ENCODE peak calls at places on chromosomes 1 and 21, in six cellular contexts. One of them, this sample, is unnamed.

GRCh38 chr21:39182484-39183271 is 573 bp downstream of the PSMG1 start:
- DNase-seq in fibroblast of pulmonary artery: peak
- DNase-seq in psoas muscle: no peak
- DNase-seq in lung: no peak
- DNase-seq in heart right ventricle: no peak
- DNase-seq in brain microvascular endothelial cell: peak
- DNase-seq in this sample: no peak

GRCh38 chr1:158203693-158204457 is 23.2 kb downstream of the CD1D start:
- DNase-seq in fibroblast of pulmonary artery: peak
- DNase-seq in brain microvascular endothelial cell: peak
- DNase-seq in heart right ventricle: no peak
- DNase-seq in lung: no peak
- DNase-seq in psoas muscle: no peak
- DNase-seq in this sample: no peak

GRCh38 chr1:35675773-35676172 is 34.4 kb upstream of the PSMB2 start:
- DNase-seq in brain microvascular endothelial cell: peak
- DNase-seq in heart right ventricle: no peak
- DNase-seq in fibroblast of pulmonary artery: no peak
- DNase-seq in psoas muscle: no peak
- DNase-seq in lung: no peak
- DNase-seq in this sample: no peak

GRCh38 chr1:44870096-44870495 is 27.0 kb upstream of the PTCH2 start:
- DNase-seq in heart right ventricle: no peak
- DNase-seq in psoas muscle: no peak
- DNase-seq in brain microvascular endothelial cell: no peak
- DNase-seq in lung: no peak
- DNase-seq in fibroblast of pulmonary artery: no peak
- DNase-seq in this sample: no peak

GRCh38 chr1:164785841-164786534 is 227.0 kb downstream of the PBX1 start:
- DNase-seq in brain microvascular endothelial cell: no peak
- DNase-seq in lung: no peak
- DNase-seq in psoas muscle: no peak
- DNase-seq in heart right ventricle: no peak
- DNase-seq in fibroblast of pulmonary artery: peak
- DNase-seq in this sample: no peak

GRCh38 chr1:18700530-18700929 is 69.9 kb downstream of the PAX7 start:
- DNase-seq in brain microvascular endothelial cell: no peak
- DNase-seq in lung: no peak
- DNase-seq in heart right ventricle: no peak
- DNase-seq in fibroblast of pulmonary artery: no peak
- DNase-seq in psoas muscle: no peak
- DNase-seq in this sample: no peak

GRCh38 chr1:218967836-218968235 is 205.8 kb upstream of the LYPLAL1 start:
- DNase-seq in brain microvascular endothelial cell: peak
- DNase-seq in heart right ventricle: no peak
- DNase-seq in fibroblast of pulmonary artery: peak
- DNase-seq in psoas muscle: no peak
- DNase-seq in lung: no peak
- DNase-seq in this sample: no peak

GRCh38 chr1:109149874-109150601 is 36.1 kb downstream of the ELAPOR1 start:
- DNase-seq in fibroblast of pulmonary artery: no peak
- DNase-seq in brain microvascular endothelial cell: no peak
- DNase-seq in heart right ventricle: no peak
- DNase-seq in psoas muscle: peak
- DNase-seq in lung: no peak
- DNase-seq in this sample: no peak

GRCh38 chr1:88683516-88683847 is 591 bp upstream of the PKN2 start:
- DNase-seq in fibroblast of pulmonary artery: no peak
- DNase-seq in psoas muscle: peak
- DNase-seq in heart right ventricle: peak
- DNase-seq in brain microvascular endothelial cell: peak
- DNase-seq in lung: peak
- DNase-seq in this sample: no peak

GRCh38 chr21:25607812-25608737 is 794 bp upstream of the MRPL39 start:
- DNase-seq in heart right ventricle: peak
- DNase-seq in psoas muscle: peak
- DNase-seq in brain microvascular endothelial cell: peak
- DNase-seq in lung: peak
- DNase-seq in fibroblast of pulmonary artery: peak
- DNase-seq in this sample: peak

GRCh38 chr1:18886003-18886335 is 16.4 kb downstream of the ALDH4A1 start:
- DNase-seq in brain microvascular endothelial cell: no peak
- DNase-seq in heart right ventricle: no peak
- DNase-seq in lung: no peak
- DNase-seq in fibroblast of pulmonary artery: peak
- DNase-seq in psoas muscle: no peak
- DNase-seq in this sample: no peak

GRCh38 chr1:243620096-243620495 is 229.9 kb downstream of the AKT3 start:
- DNase-seq in fibroblast of pulmonary artery: no peak
- DNase-seq in psoas muscle: no peak
- DNase-seq in lung: no peak
- DNase-seq in brain microvascular endothelial cell: no peak
- DNase-seq in heart right ventricle: no peak
- DNase-seq in this sample: no peak

GRCh38 chr1:150544204-150544603 is 5.0 kb upstream of the ADAMTSL4 start:
- DNase-seq in heart right ventricle: no peak
- DNase-seq in lung: no peak
- DNase-seq in psoas muscle: no peak
- DNase-seq in fibroblast of pulmonary artery: peak
- DNase-seq in brain microvascular endothelial cell: no peak
- DNase-seq in this sample: no peak

GRCh38 chr1:51491166-51491981 is 27.7 kb downstream of the EPS15 start:
- DNase-seq in lung: no peak
- DNase-seq in fibroblast of pulmonary artery: no peak
- DNase-seq in psoas muscle: no peak
- DNase-seq in brain microvascular endothelial cell: no peak
- DNase-seq in heart right ventricle: no peak
- DNase-seq in this sample: no peak

GRCh38 chr1:154955039-154955717 is 721 bp downstream of the PBXIP1 start:
- DNase-seq in heart right ventricle: no peak
- DNase-seq in brain microvascular endothelial cell: peak
- DNase-seq in fibroblast of pulmonary artery: peak
- DNase-seq in lung: no peak
- DNase-seq in psoas muscle: peak
- DNase-seq in this sample: no peak

GRCh38 chr1:154955718-154956513 is at the start of gene PBXIP1:
- DNase-seq in lung: peak
- DNase-seq in brain microvascular endothelial cell: peak
- DNase-seq in heart right ventricle: no peak
- DNase-seq in psoas muscle: peak
- DNase-seq in fibroblast of pulmonary artery: peak
- DNase-seq in this sample: peak

GRCh38 chr1:154954541-154954940 is 1.4 kb downstream of the PBXIP1 start:
- DNase-seq in heart right ventricle: no peak
- DNase-seq in fibroblast of pulmonary artery: no peak
- DNase-seq in psoas muscle: no peak
- DNase-seq in lung: no peak
- DNase-seq in brain microvascular endothelial cell: no peak
- DNase-seq in this sample: no peak

GRCh38 chr1:154957258-154957657 is 1.4 kb upstream of the PBXIP1 start:
- DNase-seq in lung: no peak
- DNase-seq in fibroblast of pulmonary artery: no peak
- DNase-seq in heart right ventricle: no peak
- DNase-seq in brain microvascular endothelial cell: no peak
- DNase-seq in psoas muscle: no peak
- DNase-seq in this sample: no peak

DNA sequence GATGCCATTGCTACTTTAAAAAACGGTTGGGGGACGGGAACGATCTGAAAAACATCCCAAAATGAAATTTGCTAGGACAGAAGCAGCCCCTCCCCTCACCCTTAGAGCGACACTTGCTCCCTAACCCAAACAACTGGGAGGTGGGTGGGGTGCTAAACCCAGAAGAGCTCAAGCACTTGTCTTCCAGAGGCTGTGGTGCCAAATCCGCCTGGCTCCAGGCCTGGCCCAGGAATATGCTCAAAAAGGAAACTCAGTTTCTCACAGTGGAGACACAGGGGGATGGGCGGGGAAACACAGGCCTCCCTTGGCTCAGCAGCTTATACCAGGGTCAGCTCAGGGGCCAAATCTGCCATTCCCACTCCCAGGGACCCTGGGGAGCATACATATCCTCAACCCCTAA is 658 bp upstream of the PBXIP1 start:
- DNase-seq in brain microvascular endothelial cell: no peak
- DNase-seq in lung: no peak
- DNase-seq in fibroblast of pulmonary artery: no peak
- DNase-seq in psoas muscle: peak
- DNase-seq in heart right ventricle: no peak
- DNase-seq in this sample: no peak
- H3K4me3 ChIP-seq in brain microvascular endothelial cell: peak
- H3K4me3 ChIP-seq in lung: peak
- H3K4me3 ChIP-seq in fibroblast of pulmonary artery: peak
- H3K4me3 ChIP-seq in psoas muscle: peak
- H3K4me3 ChIP-seq in heart right ventricle: peak
- H3K4me3 ChIP-seq in this sample: peak

DNA sequence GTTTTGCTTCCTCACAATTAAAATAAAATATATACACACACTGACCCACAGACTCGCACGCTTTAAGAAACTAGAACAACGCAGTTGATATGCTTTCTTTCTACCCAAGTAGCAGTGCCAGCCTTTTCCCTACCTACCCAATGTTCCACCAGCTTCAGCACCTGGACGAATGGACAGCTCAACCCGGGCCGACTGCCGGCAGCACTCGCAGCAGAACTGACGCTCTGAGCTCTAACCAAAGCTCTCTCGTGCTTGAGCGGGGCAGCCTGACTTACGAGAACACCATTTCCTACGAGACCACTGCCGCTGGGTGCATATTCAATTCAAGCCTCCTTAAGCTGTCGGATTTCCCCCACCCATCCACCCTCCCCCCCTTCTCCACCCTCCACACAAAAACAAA is 127.4 kb upstream of the DPYD start:
- DNase-seq in lung: peak
- DNase-seq in psoas muscle: peak
- DNase-seq in brain microvascular endothelial cell: peak
- DNase-seq in fibroblast of pulmonary artery: peak
- DNase-seq in heart right ventricle: peak
- DNase-seq in this sample: peak
- H3K4me3 ChIP-seq in lung: no peak
- H3K4me3 ChIP-seq in psoas muscle: no peak
- H3K4me3 ChIP-seq in brain microvascular endothelial cell: peak
- H3K4me3 ChIP-seq in fibroblast of pulmonary artery: peak
- H3K4me3 ChIP-seq in heart right ventricle: no peak
- H3K4me3 ChIP-seq in this sample: peak

DNA sequence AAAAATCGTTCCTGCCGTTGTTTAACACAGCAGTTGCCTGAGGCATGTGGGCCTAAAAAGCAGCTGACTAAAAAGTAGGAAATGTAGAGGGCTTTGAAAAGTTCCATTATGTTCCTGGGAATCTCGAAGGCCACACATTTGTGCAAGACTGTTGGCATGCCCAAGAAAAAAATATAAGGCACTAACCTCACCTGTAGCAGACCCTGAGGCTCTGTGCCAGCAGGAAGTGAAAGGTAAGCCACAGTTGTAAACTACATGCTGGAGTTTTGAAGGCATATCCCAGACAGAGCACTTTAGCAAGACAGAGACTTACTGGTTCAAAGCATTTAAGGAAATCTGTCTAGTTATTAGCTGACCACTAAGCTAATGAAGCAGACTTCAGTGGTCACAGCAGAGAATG is 52.7 kb downstream of the TRMT1L start:
- DNase-seq in brain microvascular endothelial cell: no peak
- DNase-seq in fibroblast of pulmonary artery: no peak
- DNase-seq in lung: no peak
- DNase-seq in psoas muscle: no peak
- DNase-seq in heart right ventricle: no peak
- DNase-seq in this sample: no peak
- H3K4me3 ChIP-seq in brain microvascular endothelial cell: no peak
- H3K4me3 ChIP-seq in fibroblast of pulmonary artery: no peak
- H3K4me3 ChIP-seq in lung: no peak
- H3K4me3 ChIP-seq in psoas muscle: no peak
- H3K4me3 ChIP-seq in heart right ventricle: no peak
- H3K4me3 ChIP-seq in this sample: no peak

GRCh38 chr1:153509036-153509435 is 26.8 kb downstream of the S100A6 start:
- DNase-seq in brain microvascular endothelial cell: no peak
- DNase-seq in psoas muscle: no peak
- DNase-seq in fibroblast of pulmonary artery: no peak
- DNase-seq in heart right ventricle: no peak
- DNase-seq in lung: no peak
- DNase-seq in this sample: no peak

GRCh38 chr1:153507926-153508583 is 27.7 kb downstream of the S100A6 start:
- DNase-seq in fibroblast of pulmonary artery: no peak
- DNase-seq in psoas muscle: no peak
- DNase-seq in lung: no peak
- DNase-seq in brain microvascular endothelial cell: no peak
- DNase-seq in heart right ventricle: no peak
- DNase-seq in this sample: no peak

GRCh38 chr1:153506831-153507413 is 28.9 kb downstream of the S100A6 start:
- DNase-seq in brain microvascular endothelial cell: peak
- DNase-seq in psoas muscle: peak
- DNase-seq in heart right ventricle: peak
- DNase-seq in lung: peak
- DNase-seq in fibroblast of pulmonary artery: peak
- DNase-seq in this sample: peak

GRCh38 chr1:153510984-153511410 is 24.8 kb downstream of the S100A6 start:
- DNase-seq in heart right ventricle: peak
- DNase-seq in psoas muscle: peak
- DNase-seq in fibroblast of pulmonary artery: peak
- DNase-seq in brain microvascular endothelial cell: peak
- DNase-seq in lung: peak
- DNase-seq in this sample: peak

DNA sequence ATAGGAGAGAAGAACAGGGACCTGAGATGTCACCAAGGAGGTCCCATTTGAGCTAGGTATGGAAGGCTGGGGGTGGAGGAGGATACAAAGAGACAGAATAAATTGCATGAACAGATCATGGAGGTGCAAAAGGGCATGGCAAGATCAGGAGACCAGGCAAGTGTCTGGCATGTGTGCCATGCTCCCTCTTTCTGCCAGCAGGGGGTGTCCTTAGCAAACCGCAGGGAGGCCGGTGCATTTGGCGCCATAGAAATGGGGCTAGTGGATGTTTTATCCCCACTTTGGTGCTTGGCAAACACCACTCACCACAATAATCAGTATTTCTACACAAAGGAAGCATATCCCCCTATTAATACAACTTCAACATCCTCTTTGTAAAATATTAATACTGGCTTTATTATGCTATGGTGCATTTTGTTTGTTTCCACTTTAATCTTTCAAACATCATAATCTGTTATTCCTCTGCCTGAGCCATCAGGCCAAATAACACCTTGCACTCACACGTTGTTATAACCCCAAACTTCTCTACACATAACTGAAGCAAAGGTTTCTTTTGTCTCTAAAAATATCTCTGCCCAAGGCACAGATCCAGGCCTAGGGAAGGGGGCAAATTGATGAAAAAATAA is 25.9 kb downstream of the S100A6 start:
- DNase-seq in brain microvascular endothelial cell: no peak
- DNase-seq in psoas muscle: peak
- DNase-seq in lung: peak
- DNase-seq in fibroblast of pulmonary artery: no peak
- DNase-seq in heart right ventricle: peak
- DNase-seq in this sample: no peak
- H3K4me3 ChIP-seq in brain microvascular endothelial cell: no peak
- H3K4me3 ChIP-seq in psoas muscle: no peak
- H3K4me3 ChIP-seq in lung: no peak
- H3K4me3 ChIP-seq in fibroblast of pulmonary artery: no peak
- H3K4me3 ChIP-seq in heart right ventricle: no peak
- H3K4me3 ChIP-seq in this sample: no peak

This sample was measured in right atrium auricular region.